ENCODE peak calls at places on chromosomes 16 and 17, in four cellular contexts. One of them, this sample, is unnamed.

GRCh38 chr16:7183768-7184167 is 148.9 kb upstream of the RBFOX1 start:
- DNase-seq in A549: no peak
- DNase-seq in cardiac fibroblast: no peak
- DNase-seq in adrenal gland: no peak
- DNase-seq in this sample: no peak

GRCh38 chr17:67779098-67779672 is 46.1 kb upstream of the BPTF start:
- DNase-seq in A549: peak; percentile 66
- DNase-seq in cardiac fibroblast: peak; percentile 86
- DNase-seq in adrenal gland: peak; percentile 86
- DNase-seq in this sample: peak; percentile 47

GRCh38 chr17:44820631-44821196 is 9.4 kb downstream of the GJC1 start:
- DNase-seq in A549: peak; percentile 79
- DNase-seq in cardiac fibroblast: peak; percentile 72
- DNase-seq in adrenal gland: no peak
- DNase-seq in this sample: peak; percentile 94

GRCh38 chr17:49388290-49388640 is 26.2 kb upstream of the ZNF652 start:
- DNase-seq in A549: no peak
- DNase-seq in cardiac fibroblast: no peak
- DNase-seq in adrenal gland: no peak
- DNase-seq in this sample: no peak

GRCh38 chr17:50620237-50620636 is 14.4 kb upstream of the ABCC3 start:
- DNase-seq in A549: no peak
- DNase-seq in cardiac fibroblast: no peak
- DNase-seq in adrenal gland: no peak
- DNase-seq in this sample: no peak

GRCh38 chr17:44005865-44006580 is 1.6 kb downstream of the NAGS start:
- DNase-seq in A549: no peak
- DNase-seq in cardiac fibroblast: no peak
- DNase-seq in adrenal gland: no peak
- DNase-seq in this sample: no peak

GRCh38 chr17:1003633-1003971 is 6.7 kb downstream of the TIMM22 start:
- DNase-seq in A549: no peak
- DNase-seq in cardiac fibroblast: no peak
- DNase-seq in adrenal gland: peak; percentile 36
- DNase-seq in this sample: no peak

GRCh38 chr17:607341-608060 is 107.1 kb downstream of the VPS53 start:
- DNase-seq in A549: no peak
- DNase-seq in cardiac fibroblast: no peak
- DNase-seq in adrenal gland: no peak
- DNase-seq in this sample: no peak

GRCh38 chr17:64128787-64129514 is 993 bp downstream of the ERN1 start:
- DNase-seq in A549: peak; percentile 69
- DNase-seq in cardiac fibroblast: peak; percentile 53
- DNase-seq in adrenal gland: peak; percentile 53
- DNase-seq in this sample: peak; percentile 53

GRCh38 chr17:44911133-44912001 is 3.9 kb downstream of the GFAP start:
- DNase-seq in A549: peak; percentile 95
- DNase-seq in cardiac fibroblast: peak; percentile 49
- DNase-seq in adrenal gland: peak; percentile 88
- DNase-seq in this sample: peak; percentile 48

GRCh38 chr17:82242977-82243647 is 14.3 kb downstream of the SLC16A3 start:
- DNase-seq in A549: no peak
- DNase-seq in cardiac fibroblast: peak; percentile 90
- DNase-seq in adrenal gland: peak; percentile 92
- DNase-seq in this sample: peak; percentile 88

DNA sequence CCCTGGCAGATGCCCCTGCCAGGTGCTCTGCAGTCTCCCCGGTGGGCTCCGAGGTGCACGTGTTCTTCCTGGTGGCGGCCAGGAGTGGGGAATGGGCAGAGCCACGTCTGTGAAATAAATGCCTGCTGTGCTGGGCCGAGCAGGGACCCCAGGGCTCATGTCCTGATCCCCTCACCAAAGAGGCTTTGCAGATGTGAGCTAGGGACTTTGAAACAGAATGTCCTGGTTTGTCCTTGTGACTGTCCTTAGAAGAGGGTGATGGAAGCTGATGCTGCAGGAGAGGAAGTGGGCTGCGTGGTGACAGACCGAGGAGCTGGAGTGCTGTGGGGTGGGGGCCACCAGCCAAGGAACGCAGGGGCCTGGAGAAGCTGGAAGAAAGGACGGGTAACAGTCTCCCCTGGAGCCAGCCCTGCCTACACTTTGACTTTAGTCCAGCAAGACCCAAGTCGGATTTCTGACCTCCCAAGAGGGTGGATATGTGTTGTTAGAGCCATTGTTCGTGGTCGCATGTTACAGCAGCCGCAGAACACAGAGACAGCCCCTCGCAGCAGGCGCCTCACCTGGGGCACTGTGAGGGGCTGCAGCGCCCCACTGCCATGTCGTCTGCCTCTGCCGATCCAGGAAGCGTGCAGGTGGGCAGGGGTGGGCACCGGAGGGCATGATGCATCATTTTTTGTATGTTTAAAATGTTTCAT is 217.9 kb upstream of the CIBAR2 start:
- DNase-seq in A549: no peak
- DNase-seq in cardiac fibroblast: no peak
- DNase-seq in adrenal gland: no peak
- DNase-seq in this sample: no peak
- H3K4me3 ChIP-seq in A549: no peak overlapping the region
- H3K4me3 ChIP-seq in cardiac fibroblast: no peak overlapping the region
- H3K4me3 ChIP-seq in adrenal gland: no peak overlapping the region
- H3K4me3 ChIP-seq in this sample: no peak overlapping the region

GRCh38 chr16:35431829-35432663 is 1972.6 kb downstream of the TP53TG3F start:
- DNase-seq in A549: no peak
- DNase-seq in cardiac fibroblast: no peak
- DNase-seq in adrenal gland: no peak
- DNase-seq in this sample: no peak
- TF ChIP-seq CTCF in A549: no peak
- TF ChIP-seq CTCF in cardiac fibroblast: peak; percentile 57
- TF ChIP-seq CTCF in adrenal gland: peak; percentile 31
- TF ChIP-seq CTCF in this sample: peak; percentile 35

DNA sequence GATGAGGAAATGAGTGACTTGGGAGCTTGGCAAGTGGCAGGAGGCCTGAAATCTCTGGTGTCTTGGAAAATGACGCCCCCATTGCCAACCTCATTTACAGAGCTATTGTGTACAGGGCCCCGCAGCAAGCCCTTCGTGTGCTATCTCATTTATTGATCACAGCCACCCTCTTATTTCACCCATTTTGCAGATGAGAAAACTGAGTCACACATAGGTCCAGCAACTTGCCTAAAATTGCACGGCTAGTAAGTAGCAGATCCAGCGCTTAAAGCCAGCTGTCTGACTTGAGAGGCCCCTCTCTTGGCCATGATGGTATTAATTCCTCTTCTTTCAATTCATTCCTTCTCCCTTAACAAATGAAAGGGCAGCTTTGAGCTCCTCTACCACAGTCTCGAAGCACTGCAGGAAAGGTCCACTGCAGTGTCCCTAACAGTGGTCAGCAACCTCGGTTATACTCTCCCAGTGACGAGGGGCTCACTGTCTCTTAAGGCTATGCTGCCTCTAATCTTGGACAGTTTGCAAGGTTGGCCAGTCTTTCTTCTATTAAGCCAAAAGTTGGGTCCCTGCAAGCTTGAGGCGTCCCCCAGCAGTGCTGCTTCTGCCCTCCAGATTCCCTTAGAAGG is 162.2 kb downstream of the COPRS start:
- DNase-seq in A549: no peak
- DNase-seq in cardiac fibroblast: no peak
- DNase-seq in adrenal gland: no peak
- DNase-seq in this sample: no peak
- H3K4me3 ChIP-seq in A549: no peak overlapping the region
- H3K4me3 ChIP-seq in cardiac fibroblast: no peak overlapping the region
- H3K4me3 ChIP-seq in adrenal gland: no peak overlapping the region
- H3K4me3 ChIP-seq in this sample: no peak overlapping the region

DNA sequence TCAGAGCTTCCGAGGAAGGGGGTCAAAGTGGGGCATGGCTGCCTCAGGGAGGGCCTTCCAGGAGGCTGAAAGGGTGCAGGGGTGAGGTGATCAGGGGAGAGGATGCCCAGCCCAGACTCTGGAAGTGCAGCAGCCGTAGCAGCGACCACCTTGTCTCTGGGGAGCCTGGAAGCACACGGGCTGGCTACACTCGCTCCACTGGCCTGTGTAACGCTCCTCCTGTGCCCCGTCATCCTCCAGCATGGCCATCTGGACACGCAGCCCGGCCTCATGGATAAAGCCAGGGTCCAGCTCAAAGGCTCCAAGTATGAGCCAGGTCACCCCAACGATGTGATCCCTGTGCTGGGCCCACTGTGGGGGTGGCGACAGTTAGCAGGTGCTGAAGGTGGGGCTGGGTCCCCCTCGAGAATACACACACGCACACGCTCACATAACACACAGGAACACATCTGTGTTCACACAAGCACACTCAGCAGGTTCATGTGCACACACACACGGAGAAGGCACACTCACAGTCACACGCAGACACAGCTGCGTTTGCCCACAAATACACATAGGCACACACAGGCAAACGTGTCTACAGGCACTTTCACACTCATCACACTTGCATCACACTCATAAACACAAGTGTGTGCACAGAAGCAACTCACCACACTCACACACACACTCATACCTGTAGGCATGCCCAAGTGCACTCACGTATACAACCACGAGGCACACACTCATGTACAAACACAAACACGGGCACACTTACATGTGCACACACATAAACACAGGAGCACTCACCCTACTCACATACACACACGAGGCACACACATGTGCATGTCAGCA is 19.3 kb downstream of the POLR3K start:
- DNase-seq in A549: no peak
- DNase-seq in cardiac fibroblast: no peak
- DNase-seq in adrenal gland: no peak
- DNase-seq in this sample: no peak
- TF ChIP-seq CTCF in A549: no peak
- TF ChIP-seq CTCF in cardiac fibroblast: no peak
- TF ChIP-seq CTCF in adrenal gland: no peak
- TF ChIP-seq CTCF in this sample: no peak

DNA sequence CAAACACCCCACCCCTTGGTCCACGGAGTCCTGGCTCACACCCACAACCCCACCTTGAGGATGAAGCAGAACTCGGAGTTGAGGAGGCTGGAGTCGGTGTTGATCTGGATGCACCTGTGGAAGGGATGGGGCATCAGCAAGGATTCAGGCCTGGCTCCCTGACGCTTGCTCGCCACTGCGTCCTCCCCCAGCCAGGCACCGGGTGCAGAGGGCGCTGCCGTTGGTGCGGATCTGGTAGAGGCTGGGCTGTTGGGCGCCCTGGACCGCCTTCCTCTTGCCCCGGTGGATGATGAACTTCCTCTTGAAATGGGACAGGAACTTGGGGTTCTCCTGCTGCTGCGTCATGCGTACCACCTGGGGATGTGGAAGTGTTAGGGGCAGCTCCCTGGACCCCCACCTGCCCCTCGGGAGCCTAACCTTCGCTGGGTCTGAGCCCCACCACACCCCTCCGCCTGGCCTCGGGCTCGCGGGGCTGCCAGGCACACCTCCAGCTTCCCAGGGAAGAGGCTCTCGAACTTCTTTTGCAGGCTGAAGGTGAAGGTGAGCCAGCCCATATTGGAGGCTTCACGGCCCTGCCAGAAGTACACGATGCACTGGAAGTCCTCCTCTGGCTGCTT is 12.3 kb downstream of the FLII start:
- DNase-seq in A549: no peak
- DNase-seq in cardiac fibroblast: no peak
- DNase-seq in adrenal gland: no peak
- DNase-seq in this sample: no peak
- H3K4me3 ChIP-seq in A549: no peak overlapping the region
- H3K4me3 ChIP-seq in cardiac fibroblast: no peak overlapping the region
- H3K4me3 ChIP-seq in adrenal gland: no peak overlapping the region
- H3K4me3 ChIP-seq in this sample: no peak overlapping the region

GRCh38 chr17:14813649-14814048 is 451.5 kb downstream of the PMP22 start:
- DNase-seq in A549: no peak
- DNase-seq in cardiac fibroblast: peak; percentile 22
- DNase-seq in adrenal gland: peak; percentile 38
- DNase-seq in this sample: no peak
- TF ChIP-seq CTCF in A549: no peak
- TF ChIP-seq CTCF in cardiac fibroblast: no peak
- TF ChIP-seq CTCF in adrenal gland: no peak
- TF ChIP-seq CTCF in this sample: peak; percentile 12

This sample was measured in AG10803.